ENCODE peak calls at places on chromosomes 11 and 22, in nine cellular contexts. D is endothelial cell, J is HFFc6, H is psoas muscle, Q is fibroblast of lung, U is tibial artery, O is fibroblast of mammary gland, E is GM20000, A is pancreas. T is an unnamed sample.

GRCh38 chr22:30079952-30080533 is at the start of gene HORMAD2:
- DNase-seq in O (peak; percentile 19), H (no peak), J (no peak), D (peak; percentile 48), A (no peak), E (peak; percentile 49), Q (peak; percentile 43), U (no peak), T (peak; percentile 73)

GRCh38 chr11:129189646-129190045 is 2.5 kb downstream of the ARHGAP32 start:
- DNase-seq in J (no peak), E (no peak), Q (no peak), O (no peak), A (no peak), D (no peak), U (no peak), H (no peak), T (no peak)

GRCh38 chr22:50532353-50532700 is 2.5 kb upstream of the TYMP start:
- DNase-seq in A (no peak), Q (no peak), U (no peak), J (no peak), D (no peak), H (no peak), E (no peak), O (no peak), T (no peak)

GRCh38 chr11:103779054-103779453 is 257.4 kb upstream of the DDI1 start:
- DNase-seq in J (no peak), Q (no peak), D (no peak), E (no peak), H (no peak), U (no peak), A (no peak), O (no peak), T (no peak)

GRCh38 chr22:37427711-37428635 is 694 bp upstream of the ELFN2 start:
- DNase-seq in J (no peak), D (no peak), H (no peak), A (no peak), E (no peak), U (no peak), Q (no peak), O (no peak), T (no peak)

GRCh38 chr11:93143186-93143585 is 54.6 kb downstream of the SLC36A4 start:
- DNase-seq in H (no peak), J (peak; percentile 53), D (no peak), U (no peak), A (no peak), O (no peak), Q (peak; percentile 66), E (no peak), T (peak; percentile 68)

GRCh38 chr11:3043315-3043871 is 13.8 kb downstream of the CARS1 start:
- DNase-seq in J (no peak), E (no peak), H (peak; percentile 97), D (no peak), O (peak; percentile 74), U (peak; percentile 88), Q (peak; percentile 33), A (peak; percentile 78), T (no peak)

GRCh38 chr11:8102296-8102915 is 21.4 kb downstream of the TUB start:
- DNase-seq in U (no peak), E (no peak), D (peak; percentile 1), Q (no peak), J (no peak), H (no peak), A (no peak), O (no peak), T (no peak)

GRCh38 chr11:9590717-9591116 is 17.2 kb downstream of the WEE1 start:
- DNase-seq in U (no peak), A (no peak), E (no peak), J (no peak), O (no peak), H (no peak), Q (no peak), D (no peak), T (no peak)

GRCh38 chr11:61378713-61379313 is 13.6 kb upstream of the TMEM216 start:
- DNase-seq in E (no peak), U (peak; percentile 75), O (peak; percentile 98), Q (peak; percentile 98), H (no peak), D (no peak), A (no peak), J (peak; percentile 96), T (peak; percentile 98)

GRCh38 chr11:61380914-61381313 is 11.5 kb upstream of the TMEM216 start:
- DNase-seq in Q (no peak), H (no peak), E (no peak), U (no peak), J (no peak), O (no peak), A (no peak), D (no peak), T (no peak)

GRCh38 chr11:61390161-61390560 is 2.2 kb upstream of the TMEM216 start:
- DNase-seq in Q (peak; percentile 44), O (no peak), H (no peak), D (no peak), U (no peak), A (no peak), J (no peak), E (no peak), T (no peak)

GRCh38 chr11:61384271-61385242 is 7.8 kb upstream of the TMEM216 start:
- DNase-seq in Q (peak; percentile 48), J (no peak), O (peak; percentile 62), D (peak; percentile 26), H (no peak), E (no peak), A (no peak), U (no peak), T (peak; percentile 69)
- TF ChIP-seq CTCF in Q (peak; percentile 25), J (no peak), O (peak; percentile 67), D (no peak), H (no peak), E (no peak), A (no peak), U (no peak), T (peak; percentile 73)

DNA sequence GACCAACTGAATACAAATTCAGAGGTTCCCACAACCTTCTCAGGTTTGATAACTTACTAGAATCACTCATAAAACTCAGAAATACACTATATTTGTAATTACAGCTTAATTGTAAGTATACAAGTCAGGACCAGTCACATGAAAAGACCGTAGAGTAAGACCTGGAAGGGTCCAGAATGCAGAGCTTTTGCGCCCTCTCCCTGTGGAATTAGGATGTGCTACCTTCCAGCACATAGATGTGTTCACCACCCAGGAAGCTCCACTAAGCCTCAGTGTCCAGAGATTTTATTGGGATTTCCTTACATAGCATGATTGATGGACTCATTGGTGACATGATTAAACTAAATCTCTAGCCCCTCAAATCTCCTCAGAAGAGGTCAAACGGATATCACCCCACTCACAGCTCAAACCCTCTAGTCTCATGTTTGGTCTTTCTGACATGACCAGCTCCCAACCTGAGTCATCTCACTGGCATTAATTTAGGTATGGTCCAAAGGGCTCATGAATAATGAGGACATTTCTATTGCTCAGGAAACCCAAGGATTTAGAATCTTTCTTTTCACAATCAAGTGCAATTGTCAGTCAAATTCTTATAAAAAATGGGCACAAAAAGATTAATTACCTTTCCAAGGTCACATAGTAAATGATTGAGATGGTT is 77.2 kb upstream of the UBASH3B start:
- DNase-seq in A (no peak), O (peak; percentile 10), H (no peak), U (no peak), D (no peak), Q (peak; percentile 3), J (no peak), E (no peak), T (peak; percentile 22)
- TF ChIP-seq CTCF in A (no peak), O (peak; percentile 16), H (no peak), U (no peak), D (no peak), Q (no peak), J (peak; percentile 45), E (no peak), T (peak; percentile 35)

GRCh38 chr11:25794804-25795203 is 537.1 kb upstream of the ANO3 start:
- DNase-seq in H (no peak), J (no peak), Q (no peak), U (no peak), O (no peak), D (no peak), A (no peak), E (no peak), T (no peak)
- TF ChIP-seq CTCF in H (no peak), J (no peak), Q (no peak), U (no peak), O (no peak), D (no peak), A (no peak), E (no peak), T (no peak)

GRCh38 chr22:41966607-41967240 is 2.5 kb upstream of the SEPTIN3 start:
- DNase-seq in A (no peak), H (no peak), J (peak; percentile 94), D (peak; percentile 35), E (peak; percentile 71), O (peak; percentile 92), U (peak; percentile 39), Q (peak; percentile 88), T (peak; percentile 95)
- TF ChIP-seq CTCF in A (no peak), H (peak; percentile 15), J (peak; percentile 78), D (no peak), E (peak; percentile 20), O (peak; percentile 41), U (no peak), Q (peak; percentile 42), T (peak; percentile 71)

T was measured in choroid plexus epithelial cell.